ENCODE peak calls at places on chromosomes 13 and 19, in four cellular contexts. X is cardiac muscle cell, V is cardiac fibroblast, S is thoracic aorta. M is an unnamed sample.

GRCh38 chr19:11963566-11964355 is 1.1 kb upstream of the ZNF763 start:
- DNase-seq in X (peak), V (peak), S (peak), M (peak)

GRCh38 chr13:113410472-113411201 is 42.7 kb downstream of the ADPRHL1 start:
- DNase-seq in X (no peak), V (peak), S (peak), M (no peak)

GRCh38 chr19:14081797-14082674 is 3.5 kb downstream of the C19orf67 start:
- DNase-seq in X (no peak), V (no peak), S (no peak), M (peak)

GRCh38 chr19:35248310-35249145 is at the start of gene LSR:
- DNase-seq in S (no peak), X (no peak), V (no peak), M (peak)

GRCh38 chr19:47448360-47448727 is 23.3 kb downstream of the SLC8A2 start:
- DNase-seq in S (no peak), V (no peak), X (no peak), M (no peak)

GRCh38 chr13:33172400-33172799 is 113.2 kb downstream of the STARD13 start:
- DNase-seq in X (no peak), V (peak), S (no peak), M (no peak)

GRCh38 chr13:113646376-113646775 is 11.6 kb downstream of the ATP4B start:
- DNase-seq in S (no peak), X (no peak), V (no peak), M (no peak)

GRCh38 chr19:45522010-45522941 is 15.0 kb downstream of the VASP start:
- DNase-seq in S (no peak), V (no peak), X (no peak), M (no peak)

GRCh38 chr19:10036601-10037071 is 23.4 kb downstream of the RDH8 start:
- DNase-seq in S (no peak), V (no peak), X (peak), M (no peak)

GRCh38 chr19:2274937-2275535 is 6.9 kb downstream of the PEAK3 start:
- DNase-seq in S (no peak), X (peak), V (peak), M (peak)

GRCh38 chr13:30870916-30871712 is 35.0 kb upstream of the MEDAG start:
- DNase-seq in X (no peak), S (no peak), V (no peak), M (no peak)

GRCh38 chr19:19627716-19628498 is at the start of gene LPAR2:
- DNase-seq in X (peak), V (no peak), S (no peak), M (peak)

GRCh38 chr19:13993554-13994308 is 12.4 kb downstream of the RFX1 start:
- DNase-seq in X (no peak), V (no peak), S (no peak), M (peak)

GRCh38 chr13:102897371-102898138 is 51.7 kb downstream of the ERCC5 start:
- DNase-seq in V (no peak), X (no peak), S (no peak), M (no peak)

GRCh38 chr13:111341886-111342285 is 21.4 kb downstream of the TEX29 start:
- DNase-seq in S (no peak), X (no peak), V (no peak), M (no peak)

GRCh38 chr19:4844348-4845179 is 13.1 kb upstream of the TICAM1 start:
- DNase-seq in X (peak), S (no peak), V (peak), M (no peak)

GRCh38 chr13:51425410-51426042 is 27.3 kb downstream of the INTS6 start:
- DNase-seq in X (peak), S (no peak), V (peak), M (no peak)

GRCh38 chr19:10424011-10424637 is 3.8 kb downstream of the PDE4A start:
- DNase-seq in X (peak), V (peak), S (no peak), M (peak)

GRCh38 chr19:18741566-18742121 is 49.5 kb downstream of the COMP start:
- DNase-seq in S (no peak), V (no peak), X (no peak), M (no peak)

GRCh38 chr13:104318121-104318520 is 1251.9 kb upstream of the SLC10A2 start:
- DNase-seq in S (no peak), V (peak), X (peak), M (no peak)

GRCh38 chr13:113923376-113924063 is 50.4 kb downstream of the C13orf46 start:
- DNase-seq in V (no peak), S (no peak), X (no peak), M (no peak)

GRCh38 chr19:10471909-10472308 is 31.2 kb downstream of the KEAP1 start:
- DNase-seq in S (no peak), X (peak), V (peak), M (no peak)

GRCh38 chr19:3833578-3834348 is 35.1 kb downstream of the ZFR2 start:
- DNase-seq in V (no peak), S (no peak), X (no peak), M (no peak)

GRCh38 chr19:3831601-3832000 is 37.2 kb downstream of the ZFR2 start:
- DNase-seq in S (no peak), X (no peak), V (no peak), M (no peak)

GRCh38 chr19:3834349-3835054 is 34.3 kb downstream of the ZFR2 start:
- DNase-seq in X (no peak), S (no peak), V (no peak), M (no peak)

GRCh38 chr19:3830841-3831589 is 37.8 kb downstream of the ZFR2 start:
- DNase-seq in S (no peak), X (no peak), V (no peak), M (no peak)

DNA sequence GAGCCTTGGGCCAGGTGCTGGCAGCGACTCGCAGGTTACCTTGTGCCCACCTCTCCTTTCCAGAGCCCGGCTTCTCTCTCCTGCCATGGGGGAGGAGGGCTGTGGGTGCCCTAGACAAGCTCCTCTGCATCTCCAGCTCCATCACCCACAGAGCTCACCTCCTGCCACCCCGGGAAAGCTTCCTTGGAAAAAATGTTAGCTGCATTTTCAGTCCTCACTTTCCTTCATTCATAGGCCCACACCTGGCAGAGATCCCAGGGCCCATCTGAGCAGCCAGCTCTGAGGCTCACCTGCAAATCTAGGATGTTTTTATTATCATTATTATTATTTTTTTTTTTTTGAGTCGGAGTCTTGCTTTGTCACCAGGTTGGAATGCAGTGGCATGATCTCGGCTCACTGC is 36.8 kb downstream of the ZFR2 start:
- DNase-seq in V (no peak), X (no peak), S (no peak), M (no peak)
- TF ChIP-seq CTCF in V (no peak), X (no peak), S (no peak), M (no peak)

DNA sequence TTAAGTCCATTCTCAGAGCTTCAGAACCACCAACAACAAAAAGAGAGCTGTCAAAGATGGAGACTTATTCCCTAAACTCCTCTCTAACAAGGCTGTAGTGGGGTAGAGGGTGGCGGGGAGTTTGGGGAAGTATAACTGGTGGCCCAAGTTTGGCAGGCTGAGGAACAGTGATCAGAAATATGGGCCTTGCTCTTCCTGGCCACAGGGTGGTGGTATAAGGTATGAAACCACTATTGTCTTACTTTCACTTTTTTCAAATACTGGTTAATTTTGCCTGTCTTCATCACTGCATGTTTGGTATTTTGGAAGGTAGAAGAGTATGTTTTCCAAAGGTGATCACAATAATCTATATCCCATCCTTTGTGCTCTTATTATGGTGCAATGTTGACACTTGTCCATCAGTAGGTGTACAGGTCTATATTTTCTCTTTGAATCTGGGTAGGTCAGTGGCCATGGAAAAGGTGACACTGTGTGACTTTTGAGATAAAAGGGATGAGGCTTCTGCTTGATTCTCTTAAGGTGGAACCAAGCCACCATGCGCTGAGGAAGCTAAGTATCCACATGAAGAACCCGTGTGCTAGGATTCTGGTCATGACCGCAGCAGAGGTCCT is 23.2 kb upstream of the GPC5 start:
- DNase-seq in V (peak), X (peak), S (no peak), M (peak)
- TF ChIP-seq CTCF in V (peak), X (peak), S (no peak), M (peak)

GRCh38 chr19:40806385-40807146 is 7.6 kb downstream of the EGLN2 start:
- DNase-seq in X (peak), S (peak), V (peak), M (peak)

GRCh38 chr19:40808021-40808325 is 9.0 kb downstream of the EGLN2 start:
- DNase-seq in S (no peak), X (no peak), V (no peak), M (no peak)

GRCh38 chr19:40808497-40808896 is 9.5 kb downstream of the EGLN2 start:
- DNase-seq in S (no peak), V (no peak), X (no peak), M (no peak)

GRCh38 chr19:40805258-40805868 is 6.4 kb downstream of the EGLN2 start:
- DNase-seq in V (no peak), S (no peak), X (no peak), M (no peak)

DNA sequence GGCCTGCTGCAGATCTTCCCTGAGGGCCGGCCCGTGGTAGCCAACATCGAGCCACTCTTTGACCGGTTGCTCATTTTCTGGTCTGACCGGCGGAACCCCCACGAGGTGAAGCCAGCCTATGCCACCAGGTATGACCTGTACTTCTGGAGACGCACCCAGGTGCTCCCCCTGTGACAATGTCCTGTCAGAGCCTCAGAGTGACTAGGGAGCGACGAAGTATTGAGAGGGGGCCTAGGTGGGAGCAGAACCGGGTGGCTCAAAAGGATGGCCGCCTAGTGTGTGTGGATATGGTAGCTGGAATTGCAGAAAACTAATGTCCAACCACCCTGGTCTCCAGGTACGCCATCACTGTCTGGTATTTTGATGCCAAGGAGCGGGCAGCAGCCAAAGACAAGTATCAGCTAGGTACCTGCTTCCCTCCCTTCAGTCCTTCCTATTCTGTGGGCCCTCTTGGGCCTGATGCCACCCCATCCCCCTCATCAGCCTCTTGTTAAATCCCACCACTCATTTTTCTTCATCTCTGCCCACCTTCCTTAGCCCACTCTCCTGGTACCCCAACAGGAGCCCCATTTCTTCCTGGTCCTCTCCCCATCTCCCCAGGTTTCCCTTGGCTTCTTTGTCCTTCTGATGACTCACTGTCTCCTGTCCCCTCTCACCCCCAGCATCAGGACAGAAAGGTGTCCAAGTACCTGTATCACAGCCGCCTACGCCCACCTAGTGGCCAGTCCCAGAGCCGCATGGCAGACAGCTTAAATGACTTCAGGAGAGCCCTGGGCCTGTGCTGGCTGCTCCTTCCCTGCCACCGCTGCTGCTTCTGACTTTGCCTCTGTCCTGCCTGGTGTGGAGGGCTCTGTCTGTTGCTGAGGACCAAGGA is 8.4 kb downstream of the EGLN2 start:
- DNase-seq in X (no peak), V (no peak), S (no peak), M (no peak)
- TF ChIP-seq CTCF in X (peak), V (peak), S (peak), M (peak)

DNA sequence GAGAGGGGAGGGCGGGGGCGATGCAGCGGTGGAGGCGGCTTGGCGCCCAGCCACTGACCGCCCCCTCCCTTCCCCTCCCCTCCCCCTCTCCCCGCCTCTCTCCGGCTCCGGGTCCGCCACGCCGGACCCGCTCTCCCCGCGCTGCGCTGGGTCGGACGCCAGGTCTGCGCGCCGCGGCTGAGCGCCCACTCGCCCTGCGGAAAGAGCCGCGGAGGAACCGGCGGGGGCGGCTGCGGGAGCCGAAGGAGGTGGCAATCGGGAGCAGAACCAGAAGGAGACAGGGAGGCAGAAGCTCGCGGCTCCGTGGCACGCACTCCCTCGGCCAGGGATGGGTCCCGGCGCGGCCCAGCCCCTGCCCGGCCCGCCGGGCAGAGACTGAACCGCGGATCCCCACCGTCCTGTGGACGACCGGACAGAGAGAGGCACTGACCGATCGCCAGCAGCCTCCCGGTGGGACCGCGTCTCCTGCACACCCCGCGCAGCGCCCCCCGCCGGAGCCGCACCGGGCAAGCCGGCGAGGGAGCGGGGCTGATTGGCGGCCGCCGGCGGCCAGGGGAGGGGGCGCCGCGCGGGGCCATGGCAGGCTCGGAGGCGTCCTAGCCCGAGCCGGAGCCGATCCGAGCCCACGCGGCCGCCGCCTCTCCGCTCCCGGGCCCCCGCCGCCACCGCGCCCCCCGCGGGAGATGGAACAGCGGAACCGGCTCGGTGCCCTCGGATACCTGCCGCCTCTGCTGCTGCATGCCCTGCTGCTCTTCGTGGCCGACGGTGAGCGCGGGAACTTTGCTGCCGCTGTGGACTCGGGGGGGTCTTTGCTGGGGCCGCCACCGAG is at the start of gene VSTM2B:
- DNase-seq in V (no peak), S (no peak), X (no peak), M (no peak)
- TF ChIP-seq CTCF in V (no peak), S (no peak), X (no peak), M (no peak)

M was measured in GM13977.